ENCODE peak calls at places on chromosome 19, in seven cellular contexts. P is activated naive CD8-positive, alpha-beta T cell treated with anti-CD3 and anti-CD28 coated beads, Interleukin-2, amount 50 U/mL, for 24 hours; S is substantia nigra; G is GM10248; B is NCI-H2029; L is stimulated activated CD8-positive, alpha-beta memory T cell treated with anti-CD3 and anti-CD28 coated beads, Interleukin-7, amount 100 ng/mL, for 48 hours; V is effector memory CD4-positive, alpha-beta T cell. E is an unnamed sample.
A peak's percentile ranks its signal among the peaks of the same experiment; 100 is the strongest.

GRCh38 chr19:36719687-36720556 is 32.5 kb downstream of the ZNF567 start:
- DNase-seq in P (no peak), S (no peak), G (no peak), B (no peak), L (no peak), V (no peak), E (peak; percentile 2)

GRCh38 chr19:58166268-58166667 is 15.7 kb upstream of the ZNF329 start:
- DNase-seq in P (no peak), S (no peak), G (no peak), B (no peak), L (no peak), V (no peak), E (no peak)

GRCh38 chr19:18440421-18440877 is 2.5 kb upstream of the ISYNA1 start:
- DNase-seq in P (no peak), S (no peak), G (peak; percentile 55), B (no peak), L (no peak), V (peak; percentile 26), E (peak; percentile 77)

GRCh38 chr19:49678970-49679831 is 2.1 kb downstream of the PRMT1 start:
- DNase-seq in P (no peak), S (no peak), G (no peak), B (peak; percentile 12), L (no peak), V (no peak), E (peak; percentile 27)

GRCh38 chr19:53982611-53983010 is 8.8 kb upstream of the CACNG6 start:
- DNase-seq in P (no peak), S (no peak), G (no peak), B (no peak), L (no peak), V (no peak), E (no peak)

GRCh38 chr19:12750851-12751250 is 740 bp upstream of the BEST2 start:
- DNase-seq in P (no peak), S (no peak), G (no peak), B (no peak), L (no peak), V (no peak), E (no peak)

GRCh38 chr19:34393629-34394028 is 10.6 kb upstream of the PDCD2L start:
- DNase-seq in P (no peak), S (no peak), G (peak; percentile 7), B (no peak), L (no peak), V (no peak), E (no peak)

GRCh38 chr19:913080-913748 is at the start of gene R3HDM4:
- DNase-seq in P (peak; percentile 90), S (peak; percentile 39), G (peak; percentile 93), B (peak; percentile 52), L (no peak), V (peak; percentile 83), E (no peak)

GRCh38 chr19:39494661-39495060 is 4.1 kb upstream of the DLL3 start:
- DNase-seq in P (no peak), S (no peak), G (no peak), B (no peak), L (no peak), V (no peak), E (no peak)

GRCh38 chr19:49690073-49690655 is 752 bp upstream of the CPT1C start:
- DNase-seq in P (no peak), S (no peak), G (no peak), B (no peak), L (no peak), V (no peak), E (peak; percentile 20)

GRCh38 chr19:45428385-45429231 is 4.9 kb upstream of the ERCC1 start:
- DNase-seq in P (peak; percentile 39), S (no peak), G (no peak), B (no peak), L (no peak), V (no peak), E (peak; percentile 47)

GRCh38 chr19:902446-903226 is 9.4 kb downstream of the RNU6-9 start:
- DNase-seq in P (no peak), S (no peak), G (no peak), B (no peak), L (no peak), V (no peak), E (no peak)

GRCh38 chr19:40348961-40349507 is 539 bp downstream of the PLD3 start:
- DNase-seq in P (no peak), S (no peak), G (no peak), B (peak; percentile 37), L (no peak), V (no peak), E (peak; percentile 43)

GRCh38 chr19:16373989-16374388 is 49.4 kb downstream of the KLF2 start:
- DNase-seq in P (no peak), S (no peak), G (no peak), B (no peak), L (no peak), V (no peak), E (no peak)

GRCh38 chr19:862529-863304 is 3.3 kb downstream of the CFD start:
- DNase-seq in P (peak; percentile 79), S (no peak), G (peak; percentile 80), B (peak; percentile 82), L (peak; percentile 45), V (peak; percentile 72), E (peak; percentile 85)

GRCh38 chr19:2426661-2427322 is 594 bp downstream of the TIMM13 start:
- DNase-seq in P (peak; percentile 58), S (no peak), G (peak; percentile 81), B (peak; percentile 20), L (peak; percentile 24), V (no peak), E (peak; percentile 80)

GRCh38 chr19:27776020-27776419 is 1436.9 kb downstream of the UQCRFS1 start:
- DNase-seq in P (no peak), S (no peak), G (no peak), B (no peak), L (no peak), V (no peak), E (peak; percentile 39)

GRCh38 chr19:10141479-10141878 is 21.8 kb upstream of the EIF3G start:
- DNase-seq in P (no peak), S (no peak), G (no peak), B (no peak), L (no peak), V (no peak), E (no peak)

GRCh38 chr19:12695997-12696365 is 450 bp downstream of the FBXW9 start:
- DNase-seq in P (peak; percentile 33), S (no peak), G (no peak), B (no peak), L (no peak), V (no peak), E (no peak)

GRCh38 chr19:49863254-49863934 is 4.0 kb downstream of the PNKP start:
- DNase-seq in P (no peak), S (no peak), G (no peak), B (no peak), L (no peak), V (no peak), E (no peak)

GRCh38 chr19:17687857-17688784 is at the start of gene UNC13A:
- DNase-seq in P (peak; percentile 62), S (no peak), G (peak; percentile 72), B (peak; percentile 31), L (peak; percentile 16), V (no peak), E (peak; percentile 80)

GRCh38 chr19:7676376-7676775 is 514 bp upstream of the MCEMP1 start:
- DNase-seq in P (no peak), S (no peak), G (no peak), B (no peak), L (no peak), V (no peak), E (no peak)

GRCh38 chr19:40237791-40238190 is 11.3 kb upstream of the CCNP start:
- DNase-seq in P (no peak), S (no peak), G (no peak), B (no peak), L (no peak), V (no peak), E (no peak)

GRCh38 chr19:5711025-5711424 is 8.9 kb downstream of the LONP1 start:
- DNase-seq in P (no peak), S (no peak), G (no peak), B (no peak), L (no peak), V (no peak), E (no peak)

GRCh38 chr19:42469311-42470239 is 26.8 kb upstream of the CXCL17 start:
- DNase-seq in P (peak; percentile 43), S (no peak), G (no peak), B (no peak), L (no peak), V (no peak), E (no peak)

GRCh38 chr19:6220385-6221191 is 59.2 kb downstream of the MLLT1 start:
- DNase-seq in P (no peak), S (no peak), G (no peak), B (no peak), L (no peak), V (no peak), E (no peak)

GRCh38 chr19:36086326-36086725 is 24.6 kb upstream of the OVOL3 start:
- DNase-seq in P (no peak), S (no peak), G (no peak), B (no peak), L (no peak), V (no peak), E (no peak)

GRCh38 chr19:57473646-57474045 is 3.7 kb downstream of the ZNF772 start:
- DNase-seq in P (no peak), S (no peak), G (no peak), B (no peak), L (no peak), V (no peak), E (no peak)

GRCh38 chr19:16386619-16387240 is 62.1 kb downstream of the KLF2 start:
- DNase-seq in P (peak; percentile 44), S (peak; percentile 1), G (peak; percentile 69), B (no peak), L (no peak), V (no peak), E (peak; percentile 68)

GRCh38 chr19:51123381-51124186 is 1.1 kb upstream of the SIGLEC9 start:
- DNase-seq in P (peak; percentile 43), S (no peak), G (no peak), B (no peak), L (no peak), V (no peak), E (no peak)